ENCODE peak calls at places on chromosomes 5 and 9, in six cellular contexts. X, G, R, A, V and T are unnamed samples.

GRCh38 chr5:147911427-147911826 is 5.1 kb upstream of the C5orf46 start:
- DNase-seq in A (no peak), G (no peak), X (no peak), R (no peak), V (no peak), T (no peak)

GRCh38 chr5:72467987-72468386 is 39.2 kb downstream of the ZNF366 start:
- DNase-seq in X (no peak), A (no peak), R (no peak), V (no peak), G (no peak), T (peak; percentile 27)

GRCh38 chr9:133056533-133056932 is 5.2 kb upstream of the CEL start:
- DNase-seq in A (no peak), R (no peak), G (no peak), V (no peak), X (no peak), T (no peak)

GRCh38 chr5:59674763-59675162 is 218.8 kb downstream of the PDE4D start:
- DNase-seq in X (no peak), A (no peak), V (no peak), G (no peak), R (no peak), T (no peak)

GRCh38 chr9:97938081-97938644 is at the start of gene HEMGN:
- DNase-seq in G (peak; percentile 28), V (no peak), X (no peak), A (no peak), R (peak; percentile 24), T (no peak)

GRCh38 chr5:31086839-31087415 is 106.6 kb upstream of the CDH6 start:
- DNase-seq in G (no peak), V (no peak), X (no peak), R (no peak), A (no peak), T (no peak)

GRCh38 chr9:16726023-16726422 is 144.4 kb downstream of the BNC2 start:
- DNase-seq in A (peak; percentile 20), G (no peak), X (no peak), R (no peak), V (no peak), T (no peak)

GRCh38 chr5:108924457-108924961 is 176.8 kb downstream of the FER start:
- DNase-seq in X (peak; percentile 65), A (no peak), V (no peak), G (no peak), R (peak; percentile 7), T (no peak)

GRCh38 chr9:121048618-121049017 is 1.5 kb downstream of the C5 start:
- DNase-seq in A (no peak), G (no peak), V (no peak), R (no peak), X (no peak), T (no peak)

GRCh38 chr5:92378961-92379611 is 996.0 kb upstream of the ARRDC3 start:
- DNase-seq in X (no peak), V (no peak), R (no peak), G (no peak), A (no peak), T (no peak)

GRCh38 chr9:132128191-132128590 is 33.7 kb upstream of the NTNG2 start:
- DNase-seq in A (no peak), G (no peak), R (no peak), X (no peak), V (no peak), T (no peak)

GRCh38 chr9:25724424-25724823 is 46.2 kb upstream of the TUSC1 start:
- DNase-seq in A (no peak), G (no peak), R (no peak), V (no peak), X (no peak), T (no peak)

GRCh38 chr5:96683392-96683791 is 21.2 kb downstream of the CAST start:
- DNase-seq in R (no peak), G (no peak), A (no peak), X (no peak), V (no peak), T (no peak)

GRCh38 chr5:139863361-139863760 is 67.8 kb downstream of the PSD2 start:
- DNase-seq in A (no peak), R (no peak), V (no peak), G (no peak), X (no peak), T (no peak)

GRCh38 chr5:76604838-76605237 is 18.4 kb downstream of the F2RL2 start:
- DNase-seq in G (no peak), R (no peak), A (no peak), V (no peak), X (peak; percentile 15), T (no peak)

GRCh38 chr5:173496129-173496882 is 120.1 kb downstream of the BOD1 start:
- DNase-seq in A (no peak), X (no peak), R (no peak), G (no peak), V (no peak), T (no peak)

GRCh38 chr9:73683862-73684591 is 532.4 kb downstream of the ANXA1 start:
- DNase-seq in G (no peak), V (peak; percentile 23), A (peak; percentile 1), R (no peak), X (peak; percentile 55), T (no peak)

GRCh38 chr9:75601280-75601679 is 289.2 kb upstream of the PCSK5 start:
- DNase-seq in A (no peak), G (no peak), X (no peak), R (no peak), V (no peak), T (no peak)

GRCh38 chr5:65142007-65142406 is 339.7 kb downstream of the ADAMTS6 start:
- DNase-seq in A (no peak), G (no peak), V (no peak), X (no peak), R (no peak), T (no peak)

GRCh38 chr9:99092643-99093491 is 12.0 kb upstream of the TGFBR1 start:
- DNase-seq in G (no peak), X (no peak), A (no peak), V (no peak), R (peak; percentile 34), T (no peak)

GRCh38 chr5:172110260-172110815 is 77.7 kb downstream of the STK10 start:
- DNase-seq in V (no peak), R (no peak), X (no peak), A (no peak), G (no peak), T (no peak)

GRCh38 chr9:91486699-91487497 is 63.3 kb upstream of the NFIL3 start:
- DNase-seq in A (no peak), V (no peak), X (no peak), G (no peak), R (no peak), T (no peak)

GRCh38 chr9:115628426-115628825 is 510.5 kb upstream of the TNC start:
- DNase-seq in G (no peak), V (no peak), A (no peak), X (no peak), R (no peak), T (no peak)

GRCh38 chr5:10594591-10595210 is 30.8 kb downstream of the ANKRD33B start:
- DNase-seq in A (no peak), R (no peak), G (no peak), V (no peak), X (no peak), T (no peak)

GRCh38 chr5:102218159-102218558 is 77.9 kb downstream of the SLCO4C1 start:
- DNase-seq in R (no peak), G (no peak), A (no peak), V (no peak), X (peak; percentile 28), T (no peak)

GRCh38 chr9:136310273-136311030 is 6.6 kb upstream of the CCDC187 start:
- DNase-seq in V (no peak), X (no peak), R (peak; percentile 35), G (no peak), A (no peak), T (no peak)

GRCh38 chr9:129962889-129963703 is 79.9 kb downstream of the FNBP1 start:
- DNase-seq in V (no peak), A (no peak), G (peak; percentile 59), X (no peak), R (no peak), T (peak; percentile 56)

GRCh38 chr9:92724528-92725265 is 39.9 kb downstream of the BICD2 start:
- DNase-seq in G (no peak), A (no peak), V (no peak), X (no peak), R (no peak), T (no peak)

DNA sequence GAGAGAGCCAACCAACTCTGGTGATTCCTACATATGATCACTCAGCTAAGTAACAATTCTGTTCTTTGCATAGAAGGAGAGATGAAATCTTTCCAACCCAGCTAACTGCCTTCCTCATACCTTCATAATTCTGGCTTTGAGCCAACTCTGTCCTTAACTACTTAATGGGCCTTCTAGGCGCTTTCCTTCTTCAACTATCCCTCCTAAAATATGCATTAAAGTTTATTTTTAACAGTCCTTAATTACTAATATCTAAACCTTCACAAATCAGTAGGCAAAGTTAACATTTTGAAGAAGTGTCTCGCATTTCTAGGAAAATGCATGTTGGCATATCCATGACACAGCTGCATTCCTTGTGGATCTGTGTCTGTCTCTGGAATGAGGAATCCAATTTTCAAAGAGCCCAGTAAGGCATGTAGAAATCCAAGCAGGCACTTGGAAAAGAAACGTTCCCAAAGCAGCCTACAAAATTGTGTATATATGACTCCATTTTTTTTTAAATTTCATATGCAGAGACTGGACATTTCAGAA is 284.7 kb upstream of the GRAMD2B start:
- DNase-seq in G (no peak), R (no peak), V (no peak), A (no peak), X (no peak), T (no peak)
- TF ChIP-seq GABPA in G (no peak), R (no peak), V (no peak), A (no peak), X (no peak), T (no peak)

GRCh38 chr5:156411-157072 is 34.8 kb upstream of the LRRC14B start:
- DNase-seq in V (no peak), R (no peak), X (no peak), A (no peak), G (no peak), T (no peak)
- TF ChIP-seq GABPA in V (no peak), R (no peak), X (no peak), A (no peak), G (no peak), T (no peak)

GRCh38 chr5:157066080-157066479 is 7.2 kb upstream of the HAVCR1 start:
- DNase-seq in G (no peak), X (no peak), A (no peak), V (no peak), R (no peak), T (no peak)
- TF ChIP-seq GABPA in G (no peak), X (no peak), A (no peak), V (no peak), R (no peak), T (no peak)

DNA sequence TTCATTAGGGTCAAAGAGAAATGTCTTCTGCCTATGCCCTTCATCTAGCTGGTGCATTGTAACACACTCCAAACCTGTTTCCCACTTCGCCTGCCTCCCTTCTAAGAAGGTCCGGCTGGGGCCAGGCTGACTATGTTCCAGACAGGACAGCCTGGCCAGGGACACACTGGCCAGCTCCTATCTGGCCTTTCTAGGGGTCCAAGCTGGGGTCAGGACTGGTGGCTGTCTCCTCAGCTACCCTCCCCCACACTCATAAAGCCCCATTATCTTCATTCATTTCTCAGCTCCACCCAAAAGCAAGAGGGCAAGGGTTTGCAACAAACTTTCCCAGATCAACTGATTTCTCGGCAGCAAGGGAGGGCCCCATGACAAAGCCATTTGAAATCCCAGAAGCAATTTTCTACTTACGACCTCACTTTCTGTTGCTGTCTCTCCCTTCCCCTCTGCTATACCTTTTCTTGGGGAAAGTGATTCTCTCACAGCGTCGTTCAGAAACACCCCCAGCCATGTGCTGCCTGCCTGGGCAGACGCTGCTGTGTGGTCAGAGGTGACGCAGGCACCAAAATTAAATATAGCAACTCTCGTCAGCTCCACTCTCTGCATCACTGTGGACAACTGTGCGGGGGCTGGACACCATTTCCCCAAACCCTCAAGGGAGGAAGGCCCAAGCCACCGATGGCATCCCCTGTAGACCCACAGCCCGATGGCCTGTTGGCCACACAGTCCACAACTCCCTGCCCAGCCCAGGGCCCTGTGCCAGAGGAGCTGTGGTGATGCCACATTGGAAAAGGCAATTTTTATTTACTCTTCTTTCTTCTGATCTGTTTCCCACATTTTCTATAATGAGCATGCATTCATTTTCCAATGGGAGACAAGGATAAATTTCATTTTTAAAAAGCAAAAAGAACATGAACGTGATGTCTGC is 6.1 kb downstream of the IL13 start:
- DNase-seq in X (no peak), V (no peak), G (peak; percentile 95), A (no peak), R (peak; percentile 55), T (no peak)
- TF ChIP-seq GABPA in X (no peak), V (no peak), G (no peak), A (no peak), R (peak; percentile 30), T (no peak)